ENCODE peak calls at places on chromosomes 7 and 10, in four cellular contexts. M is thoracic aorta, U is H1, H is ascending aorta. N is an unnamed sample.

GRCh38 chr10:13634207-13634606 is 47.4 kb downstream of the PRPF18 start:
- DNase-seq in M (no peak), U (no peak), H (no peak), N (no peak)

GRCh38 chr7:77425151-77426051 is 9.3 kb upstream of the GSAP start:
- DNase-seq in M (no peak), U (no peak), H (no peak), N (no peak)

GRCh38 chr7:2162959-2163358 is 69.8 kb downstream of the MAD1L1 start:
- DNase-seq in M (no peak), U (no peak), H (no peak), N (peak; percentile 3)

GRCh38 chr10:59470570-59470969 is 108.2 kb upstream of the FAM13C start:
- DNase-seq in M (no peak), U (no peak), H (no peak), N (no peak)

GRCh38 chr7:149241695-149242094 is 2.2 kb downstream of the ZNF212 start:
- DNase-seq in M (no peak), U (no peak), H (no peak), N (no peak)

GRCh38 chr7:17402628-17403278 is 104.3 kb downstream of the AHR start:
- DNase-seq in M (no peak), U (no peak), H (no peak), N (no peak)

GRCh38 chr10:61757525-61758397 is 95.0 kb downstream of the CABCOCO1 start:
- DNase-seq in M (no peak), U (no peak), H (no peak), N (no peak)

GRCh38 chr10:104472957-104473745 is 119.5 kb downstream of the CFAP58 start:
- DNase-seq in M (no peak), U (no peak), H (no peak), N (no peak)

GRCh38 chr10:88113657-88114272 is 250.3 kb downstream of the PTEN start:
- DNase-seq in M (no peak), U (no peak), H (no peak), N (no peak)

GRCh38 chr10:113087082-113088029 is 137.3 kb downstream of the TCF7L2 start:
- DNase-seq in M (peak; percentile 69), U (peak; percentile 76), H (peak; percentile 28), N (peak; percentile 30)

GRCh38 chr10:88190540-88191213 is 327.3 kb downstream of the PTEN start:
- DNase-seq in M (no peak), U (no peak), H (no peak), N (no peak)

GRCh38 chr7:96061844-96062243 is 260.1 kb downstream of the SLC25A13 start:
- DNase-seq in M (no peak), U (no peak), H (no peak), N (no peak)

GRCh38 chr7:45922810-45923209 is 1.7 kb upstream of the IGFBP3 start:
- DNase-seq in M (no peak), U (no peak), H (no peak), N (no peak)

GRCh38 chr10:44377651-44378310 is 7.1 kb downstream of the CXCL12 start:
- DNase-seq in M (no peak), U (no peak), H (no peak), N (no peak)

GRCh38 chr10:46524471-46525176 is 31.8 kb downstream of the GPRIN2 start:
- DNase-seq in M (no peak), U (no peak), H (peak; percentile 8), N (peak; percentile 7)

GRCh38 chr7:108138911-108139310 is 8.8 kb upstream of the LAMB4 start:
- DNase-seq in M (no peak), U (no peak), H (no peak), N (no peak)

GRCh38 chr10:133324198-133324792 is 12.4 kb downstream of the CALY start:
- DNase-seq in M (no peak), U (no peak), H (no peak), N (peak; percentile 37)

GRCh38 chr10:52387744-52388143 is 73.7 kb downstream of the DKK1 start:
- DNase-seq in M (no peak), U (no peak), H (no peak), N (no peak)

GRCh38 chr7:127245582-127245981 is 7.2 kb downstream of the GRM8 start:
- DNase-seq in M (no peak), U (no peak), H (no peak), N (no peak)

GRCh38 chr10:98351831-98352402 is 63.1 kb downstream of the PYROXD2 start:
- DNase-seq in M (no peak), U (no peak), H (no peak), N (no peak)

GRCh38 chr10:394061-394438 is 258.8 kb downstream of the ZMYND11 start:
- DNase-seq in M (no peak), U (no peak), H (no peak), N (no peak)

GRCh38 chr10:112373912-112374338 is at the start of gene ACSL5:
- DNase-seq in M (no peak), U (no peak), H (no peak), N (no peak)

GRCh38 chr7:130891254-130892094 is 157.5 kb upstream of the KLF14 start:
- DNase-seq in M (peak; percentile 58), U (no peak), H (no peak), N (peak; percentile 87)

GRCh38 chr7:151199196-151199874 is 11.0 kb downstream of the H2BK1 start:
- DNase-seq in M (no peak), U (no peak), H (no peak), N (no peak)

GRCh38 chr7:126001344-126001743 is 1071.7 kb upstream of the POT1 start:
- DNase-seq in M (no peak), U (no peak), H (no peak), N (no peak)

GRCh38 chr10:110893559-110894179 is 21.9 kb downstream of the PDCD4 start:
- DNase-seq in M (no peak), U (no peak), H (no peak), N (no peak)

GRCh38 chr7:74051629-74052410 is 23.8 kb downstream of the ELN start:
- DNase-seq in M (no peak), U (no peak), H (peak; percentile 7), N (no peak)

GRCh38 chr10:110010076-110011069 is 2.6 kb downstream of the ADD3 start:
- DNase-seq in M (no peak), U (no peak), H (no peak), N (no peak)

GRCh38 chr10:79128923-79129305 is 60.1 kb downstream of the ZMIZ1 start:
- DNase-seq in M (no peak), U (no peak), H (no peak), N (no peak)

GRCh38 chr10:36608251-36608650 is 517.1 kb upstream of the ANKRD30A start:
- DNase-seq in M (no peak), U (no peak), H (no peak), N (no peak)

GRCh38 chr7:158075633-158076001 is 512.0 kb downstream of the PTPRN2 start:
- DNase-seq in M (no peak), U (no peak), H (no peak), N (no peak)
- H3K4me3 ChIP-seq in M (no peak overlapping the region), U (no peak overlapping the region), H (no peak overlapping the region), N (no peak overlapping the region)

GRCh38 chr10:51244739-51245138 is 170.5 kb downstream of the PRKG1 start:
- DNase-seq in M (no peak), U (no peak), H (no peak), N (no peak)
- H3K27ac ChIP-seq in M (peak overlapping the region; percentile 42), U (no peak overlapping the region), H (peak overlapping the region; percentile 48), N (no peak overlapping the region)

DNA sequence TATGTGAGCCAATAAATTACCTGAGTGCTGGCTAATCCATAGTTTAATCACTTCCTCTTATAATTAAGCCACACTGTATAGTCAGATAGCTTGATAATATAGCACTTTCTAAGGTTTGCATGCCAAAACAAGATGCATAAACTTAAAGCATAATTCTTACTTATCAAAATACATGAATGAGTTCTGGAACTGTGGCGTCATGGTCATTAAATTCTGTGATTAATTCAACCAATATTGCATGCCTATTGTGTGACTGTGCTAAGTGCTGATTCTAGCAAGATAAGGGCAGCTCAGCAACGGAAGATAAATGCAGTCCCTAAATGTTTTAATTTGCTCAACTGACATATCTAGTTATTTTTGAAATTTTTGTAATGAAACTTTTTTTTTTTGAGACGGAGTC is 29.7 kb downstream of the HOXA1 start:
- DNase-seq in M (no peak), U (no peak), H (no peak), N (no peak)
- H3K4me3 ChIP-seq in M (no peak overlapping the region), U (no peak overlapping the region), H (no peak overlapping the region), N (no peak overlapping the region)

GRCh38 chr7:142380064-142380463 is 122.2 kb upstream of the PRSS58 start:
- DNase-seq in M (no peak), U (no peak), H (no peak), N (no peak)

GRCh38 chr7:142381727-142382409 is 124.0 kb upstream of the PRSS58 start:
- DNase-seq in M (no peak), U (no peak), H (no peak), N (no peak)

GRCh38 chr7:142385528-142386340 is 127.9 kb upstream of the PRSS58 start:
- DNase-seq in M (no peak), U (no peak), H (no peak), N (no peak)

GRCh38 chr7:142384508-142384922 is 126.7 kb upstream of the PRSS58 start:
- DNase-seq in M (no peak), U (no peak), H (no peak), N (no peak)

DNA sequence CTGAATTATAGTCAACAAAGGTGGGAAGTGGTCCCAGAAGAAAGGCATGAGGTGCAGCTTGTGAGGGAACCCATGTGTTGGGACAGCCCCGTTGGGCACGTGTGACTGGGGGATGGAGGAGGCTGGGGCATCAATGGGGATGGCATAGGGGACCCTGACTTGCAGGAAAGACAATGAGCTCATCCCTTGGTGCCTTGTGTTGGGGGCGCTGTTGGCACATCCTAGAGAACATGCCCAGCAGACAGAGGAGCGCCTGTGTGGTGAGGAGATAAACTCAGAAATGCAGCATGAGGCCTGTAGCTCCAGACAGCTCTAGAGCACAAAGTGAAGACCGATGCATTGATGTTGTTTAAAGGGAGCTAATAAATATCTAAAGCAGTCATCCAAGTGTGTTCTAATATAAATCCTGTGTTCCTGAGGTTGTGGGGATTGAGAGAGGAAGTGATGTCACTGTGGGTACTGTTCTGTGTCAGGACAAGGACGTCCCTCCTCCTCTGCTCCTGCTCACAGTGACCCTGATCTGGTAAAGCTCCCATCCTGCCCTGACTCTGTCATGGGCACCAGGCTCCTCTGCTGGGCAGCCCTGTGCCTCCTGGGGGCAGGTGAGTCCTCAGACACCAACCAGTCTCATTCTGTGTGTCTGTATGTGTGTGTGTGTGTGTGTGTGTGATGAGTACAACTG is 126.1 kb upstream of the PRSS58 start:
- DNase-seq in M (no peak), U (no peak), H (no peak), N (no peak)
- H3K27ac ChIP-seq in M (no peak overlapping the region), U (no peak overlapping the region), H (no peak overlapping the region), N (peak overlapping the region; percentile 70)

GRCh38 chr10:73840056-73840402 is 28.6 kb upstream of the NDST2 start:
- DNase-seq in M (no peak), U (no peak), H (no peak), N (no peak)

GRCh38 chr10:73841526-73842285 is 30.3 kb upstream of the NDST2 start:
- DNase-seq in M (no peak), U (no peak), H (no peak), N (no peak)

GRCh38 chr10:73842349-73842748 is 31.0 kb upstream of the NDST2 start:
- DNase-seq in M (no peak), U (no peak), H (no peak), N (no peak)

GRCh38 chr10:73839276-73839966 is 28.0 kb upstream of the NDST2 start:
- DNase-seq in M (no peak), U (no peak), H (no peak), N (no peak)

GRCh38 chr10:73840403-73841301 is 29.3 kb upstream of the NDST2 start:
- DNase-seq in M (no peak), U (no peak), H (no peak), N (no peak)
- H3K4me3 ChIP-seq in M (no peak overlapping the region), U (no peak overlapping the region), H (no peak overlapping the region), N (no peak overlapping the region)